ENCODE peak calls at places on chromosomes 16 and 17, in ten cellular contexts. T, Q, X, Z, P, V, C, W, I and R are unnamed samples.

GRCh38 chr16:66365588-66365987 is 903 bp upstream of the CDH5 start:
- DNase-seq in P (peak; percentile 80), V (peak; percentile 44), T (no peak), Z (no peak), C (peak; percentile 43), Q (peak; percentile 42), I (peak; percentile 67), W (no peak), X (peak; percentile 59), R (no peak)

GRCh38 chr17:15233022-15233805 is 31.9 kb downstream of the PMP22 start:
- DNase-seq in W (peak; percentile 40), C (peak; percentile 48), P (peak; percentile 6), Z (no peak), X (no peak), Q (peak; percentile 57), I (peak; percentile 23), T (no peak), V (no peak), R (no peak)

GRCh38 chr17:77609553-77610517 is 348.7 kb upstream of the TNRC6C start:
- DNase-seq in V (no peak), X (no peak), I (peak; percentile 27), T (no peak), W (no peak), P (no peak), Z (no peak), C (no peak), Q (no peak), R (no peak)

GRCh38 chr17:1630662-1631061 is 2.0 kb upstream of the SLC43A2 start:
- DNase-seq in P (no peak), Q (no peak), Z (no peak), T (no peak), X (no peak), C (no peak), I (no peak), V (no peak), W (peak; percentile 68), R (no peak)

GRCh38 chr17:30832438-30832790 is 648 bp downstream of the ATAD5 start:
- DNase-seq in T (no peak), P (peak; percentile 19), Q (no peak), C (no peak), X (no peak), V (no peak), Z (no peak), I (no peak), W (no peak), R (no peak)

GRCh38 chr16:67349172-67349571 is 22.6 kb downstream of the LRRC36 start:
- DNase-seq in P (peak; percentile 59), Q (peak; percentile 41), V (no peak), W (no peak), T (no peak), X (no peak), Z (no peak), C (no peak), I (no peak), R (peak; percentile 48)

GRCh38 chr16:86747761-86748160 is 169.4 kb downstream of the FOXL1 start:
- DNase-seq in Z (no peak), W (no peak), Q (no peak), C (no peak), I (no peak), X (no peak), V (no peak), P (no peak), T (no peak), R (no peak)

GRCh38 chr17:29032798-29033197 is 10.1 kb upstream of the PIPOX start:
- DNase-seq in C (no peak), V (no peak), W (no peak), P (no peak), X (no peak), T (no peak), Z (no peak), I (no peak), Q (no peak), R (no peak)

GRCh38 chr17:41836550-41837196 is 641 bp upstream of the NT5C3B start:
- DNase-seq in I (no peak), W (no peak), C (no peak), Q (no peak), V (no peak), Z (no peak), P (no peak), X (no peak), T (no peak), R (no peak)

GRCh38 chr17:41837761-41838538 is at the start of gene KLHL10:
- DNase-seq in C (no peak), P (no peak), V (no peak), Q (no peak), T (no peak), Z (no peak), I (no peak), W (no peak), X (no peak), R (no peak)

GRCh38 chr17:41835214-41835799 is 725 bp downstream of the NT5C3B start:
- DNase-seq in T (no peak), Q (no peak), P (no peak), V (no peak), C (no peak), Z (no peak), I (no peak), X (no peak), W (no peak), R (no peak)

GRCh38 chr17:41835800-41836549 is at the start of gene NT5C3B:
- DNase-seq in V (peak; percentile 18), T (peak; percentile 59), Q (peak; percentile 60), X (no peak), P (peak; percentile 44), I (peak; percentile 58), W (peak; percentile 89), C (peak; percentile 53), Z (no peak), R (peak; percentile 7)
- TF ChIP-seq POLR2A in V (no peak), T (peak; percentile 39), Q (peak; percentile 85), X (no peak), P (no peak), I (peak; percentile 25), W (peak; percentile 80), C (no peak), Z (no peak), R (peak; percentile 68)

DNA sequence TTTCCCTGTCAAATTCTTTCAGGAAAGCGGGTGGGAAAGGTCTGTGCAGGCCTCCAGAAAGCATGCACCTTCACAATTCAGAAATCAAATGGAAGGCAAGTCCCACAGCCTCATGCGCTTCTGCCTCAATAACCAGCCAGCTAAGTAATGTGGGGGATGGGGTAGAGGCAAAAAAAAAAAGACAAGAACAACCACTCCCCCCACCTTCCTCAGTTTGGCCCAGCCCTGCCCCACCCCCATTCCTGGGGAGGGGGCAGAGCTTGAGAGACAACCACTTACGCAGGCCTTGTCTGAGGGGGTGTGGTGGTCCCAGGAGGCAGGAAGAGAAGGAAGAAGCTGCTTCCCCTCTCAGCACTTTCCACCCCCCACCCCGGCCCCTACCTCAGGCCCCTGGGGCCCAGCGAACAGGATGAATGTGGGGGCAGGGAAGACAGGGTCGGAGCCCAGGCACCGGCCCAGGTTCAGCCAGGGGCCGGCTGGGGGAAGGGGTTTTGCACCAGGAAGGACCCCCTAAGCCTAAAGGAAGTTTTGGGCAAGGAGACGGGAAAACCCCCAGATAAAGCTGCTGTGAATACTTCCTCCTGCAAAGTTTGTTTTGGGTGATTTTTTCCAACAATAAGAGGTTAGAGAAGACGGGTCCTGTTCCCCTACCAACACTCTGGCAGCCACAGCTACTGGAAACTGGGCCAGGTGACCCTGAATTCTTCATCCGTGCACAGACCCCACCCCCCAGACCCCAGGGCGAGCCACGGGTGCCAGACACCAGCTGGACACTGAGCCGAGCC is 1.2 kb downstream of the JUP start:
- DNase-seq in I (peak; percentile 15), Z (no peak), W (no peak), V (no peak), P (peak; percentile 83), X (no peak), T (no peak), Q (peak; percentile 78), C (no peak), R (no peak)
- TF ChIP-seq POLR2A in I (no peak), Z (no peak), W (no peak), V (no peak), P (peak; percentile 21), X (no peak), T (peak; percentile 1), Q (no peak), C (no peak), R (no peak)

GRCh38 chr17:51165680-51166197 is 472 bp upstream of the NME2 start:
- DNase-seq in P (no peak), X (no peak), V (no peak), W (no peak), T (no peak), I (no peak), C (peak; percentile 25), Q (no peak), Z (no peak), R (no peak)

GRCh38 chr17:51169340-51169739 is 3.1 kb downstream of the NME2 start:
- DNase-seq in C (no peak), T (no peak), P (no peak), W (no peak), X (no peak), V (no peak), Q (no peak), I (no peak), Z (no peak), R (no peak)

GRCh38 chr17:51166987-51167931 is 1.0 kb downstream of the NME2 start:
- DNase-seq in Q (peak; percentile 62), W (peak; percentile 81), P (peak; percentile 62), I (peak; percentile 58), X (no peak), T (peak; percentile 59), C (peak; percentile 56), V (no peak), Z (no peak), R (no peak)

GRCh38 chr17:51164911-51165679 is 1.1 kb upstream of the NME2 start:
- DNase-seq in W (no peak), C (no peak), X (no peak), I (peak; percentile 13), Z (no peak), T (no peak), P (no peak), Q (peak; percentile 28), V (no peak), R (no peak)

DNA sequence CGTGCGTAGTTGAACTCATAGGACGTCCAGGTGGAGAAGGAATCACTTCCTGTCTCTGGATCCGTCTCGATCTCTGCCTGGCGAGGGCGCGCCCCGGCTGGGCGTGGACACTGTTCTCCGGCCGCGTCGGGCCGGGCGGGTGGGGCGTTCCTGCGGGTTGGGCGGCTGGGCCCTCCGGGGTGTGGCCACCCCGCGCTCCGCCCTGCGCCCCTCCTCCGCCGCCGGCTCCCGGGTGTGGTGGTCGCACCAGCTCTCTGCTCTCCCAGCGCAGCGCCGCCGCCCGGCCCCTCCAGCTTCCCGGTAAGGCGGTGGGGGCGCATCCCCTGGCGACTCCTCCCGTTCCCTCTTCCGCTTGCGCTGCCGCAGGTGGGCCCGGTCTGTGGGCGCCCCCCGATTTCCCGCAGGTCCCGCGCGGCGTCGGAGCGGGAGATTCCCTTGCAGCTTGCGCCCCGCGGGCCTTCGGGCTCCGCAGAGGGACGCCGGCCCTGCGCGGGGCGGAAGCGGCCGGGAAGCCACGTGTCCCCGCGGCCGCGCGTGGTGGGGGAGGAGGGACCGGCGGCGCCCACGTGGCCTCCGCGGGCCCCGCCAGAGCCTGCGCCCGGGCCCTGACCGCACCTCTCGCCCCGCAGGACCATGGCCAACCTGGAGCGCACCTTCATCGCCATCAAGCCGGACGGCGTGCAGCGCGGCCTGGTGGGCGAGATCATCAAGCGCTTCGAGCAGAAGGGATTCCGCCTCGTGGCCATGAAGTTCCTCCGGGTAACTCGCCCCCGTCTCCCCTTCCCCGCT is at the start of gene NME2:
- DNase-seq in P (peak; percentile 79), C (peak; percentile 94), V (peak; percentile 85), Q (peak; percentile 93), W (peak; percentile 97), X (peak; percentile 82), Z (peak; percentile 86), I (peak; percentile 92), T (peak; percentile 92), R (peak; percentile 76)
- TF ChIP-seq POLR2A in P (peak; percentile 74), C (peak; percentile 13), V (peak; percentile 5), Q (peak; percentile 74), W (peak; percentile 25), X (no peak), Z (no peak), I (peak; percentile 75), T (peak; percentile 42), R (peak; percentile 46)

GRCh38 chr17:50184611-50185398 is 16.6 kb downstream of the COL1A1 start:
- DNase-seq in P (no peak), C (peak; percentile 52), X (peak; percentile 90), Q (no peak), V (peak; percentile 77), W (no peak), T (no peak), Z (no peak), I (no peak), R (no peak)
- TF ChIP-seq POLR2A in P (no peak), C (no peak), X (no peak), Q (no peak), V (no peak), W (no peak), T (no peak), Z (no peak), I (no peak), R (no peak)